ENCODE peak calls at places on chromosomes 6 and 20, in four cellular contexts. One of them, this sample, is unnamed.
A peak's percentile ranks its signal among the peaks of the same experiment; 100 is the strongest.

GRCh38 chr6:166005401-166005845 is 162.2 kb downstream of the TBXT start:
- DNase-seq in K562: no peak
- DNase-seq in HL-60: no peak
- DNase-seq in GM12878: no peak
- DNase-seq in this sample: no peak

GRCh38 chr6:125748534-125749111 is 809 bp upstream of the HEY2 start:
- DNase-seq in K562: no peak
- DNase-seq in HL-60: no peak
- DNase-seq in GM12878: no peak
- DNase-seq in this sample: no peak

GRCh38 chr6:103193413-103193812 is 1666.3 kb downstream of the HACE1 start:
- DNase-seq in K562: no peak
- DNase-seq in HL-60: no peak
- DNase-seq in GM12878: no peak
- DNase-seq in this sample: no peak

GRCh38 chr6:90385914-90386313 is 89.3 kb upstream of the BACH2 start:
- DNase-seq in K562: no peak
- DNase-seq in HL-60: no peak
- DNase-seq in GM12878: no peak
- DNase-seq in this sample: no peak

GRCh38 chr20:10861086-10861485 is 187.3 kb upstream of the JAG1 start:
- DNase-seq in K562: no peak
- DNase-seq in HL-60: peak; percentile 84
- DNase-seq in GM12878: no peak
- DNase-seq in this sample: no peak

GRCh38 chr6:8674088-8674487 is 238.7 kb upstream of the SLC35B3 start:
- DNase-seq in K562: no peak
- DNase-seq in HL-60: no peak
- DNase-seq in GM12878: no peak
- DNase-seq in this sample: no peak

GRCh38 chr6:157269261-157269794 is 54.0 kb downstream of the TMEM242 start:
- DNase-seq in K562: no peak
- DNase-seq in HL-60: no peak
- DNase-seq in GM12878: no peak
- DNase-seq in this sample: no peak

GRCh38 chr20:44849712-44850111 is 35.8 kb upstream of the YWHAB start:
- DNase-seq in K562: no peak
- DNase-seq in HL-60: no peak
- DNase-seq in GM12878: no peak
- DNase-seq in this sample: no peak

GRCh38 chr6:11766589-11767450 is 11.8 kb downstream of the ADTRP start:
- DNase-seq in K562: no peak
- DNase-seq in HL-60: no peak
- DNase-seq in GM12878: no peak
- DNase-seq in this sample: no peak

GRCh38 chr6:1872649-1873131 is 263.0 kb downstream of the FOXC1 start:
- DNase-seq in K562: no peak
- DNase-seq in HL-60: no peak
- DNase-seq in GM12878: no peak
- DNase-seq in this sample: no peak

GRCh38 chr20:47484303-47484702 is 17.4 kb upstream of the NCOA3 start:
- DNase-seq in K562: no peak
- DNase-seq in HL-60: no peak
- DNase-seq in GM12878: no peak
- DNase-seq in this sample: no peak
- TF ChIP-seq POLR2AphosphoS5 in K562: no peak
- TF ChIP-seq POLR2AphosphoS5 in HL-60: no peak
- TF ChIP-seq POLR2AphosphoS5 in GM12878: no peak
- TF ChIP-seq POLR2AphosphoS5 in this sample: no peak

GRCh38 chr6:116577486-116577885 is 6.2 kb downstream of the RWDD1 start:
- DNase-seq in K562: no peak
- DNase-seq in HL-60: no peak
- DNase-seq in GM12878: no peak
- DNase-seq in this sample: no peak
- TF ChIP-seq SPI1 in K562: no peak
- TF ChIP-seq SPI1 in HL-60: no peak
- TF ChIP-seq SPI1 in GM12878: no peak
- TF ChIP-seq SPI1 in this sample: no peak

DNA sequence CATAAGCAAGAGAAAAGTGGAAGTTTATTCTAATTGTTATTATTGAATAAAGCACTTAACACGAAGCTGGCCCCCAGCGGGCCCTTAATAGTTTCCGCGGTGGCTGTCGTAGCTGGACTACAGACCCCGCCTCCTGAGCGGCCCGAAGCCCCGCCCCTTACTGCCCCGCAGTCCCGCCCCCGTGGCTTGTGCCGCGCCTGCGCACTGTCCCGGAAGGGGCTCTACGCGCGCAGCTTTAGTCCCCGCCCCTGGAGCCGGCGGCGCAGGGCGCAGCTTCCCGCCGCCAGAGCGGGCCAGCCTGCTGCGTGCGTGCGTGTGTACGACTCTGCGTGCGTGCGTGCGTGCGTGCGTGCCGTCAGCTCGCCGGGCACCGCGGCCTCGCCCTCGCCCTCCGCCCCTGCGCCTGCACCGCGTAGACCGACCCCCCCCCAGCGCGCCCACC is at the start of gene VAPB:
- DNase-seq in K562: peak; percentile 98
- DNase-seq in HL-60: peak; percentile 88
- DNase-seq in GM12878: peak; percentile 88
- DNase-seq in this sample: peak; percentile 84
- TF ChIP-seq POLR2AphosphoS5 in K562: peak; percentile 45
- TF ChIP-seq POLR2AphosphoS5 in HL-60: peak; percentile 61
- TF ChIP-seq POLR2AphosphoS5 in GM12878: no peak
- TF ChIP-seq POLR2AphosphoS5 in this sample: no peak

GRCh38 chr6:13432526-13433218 is 54.7 kb downstream of the GFOD1 start:
- DNase-seq in K562: no peak
- DNase-seq in HL-60: no peak
- DNase-seq in GM12878: peak; percentile 53
- DNase-seq in this sample: no peak

GRCh38 chr6:13429406-13429753 is 58.0 kb downstream of the GFOD1 start:
- DNase-seq in K562: no peak
- DNase-seq in HL-60: no peak
- DNase-seq in GM12878: no peak
- DNase-seq in this sample: no peak

GRCh38 chr6:13434455-13434775 is 53.0 kb downstream of the GFOD1 start:
- DNase-seq in K562: no peak
- DNase-seq in HL-60: no peak
- DNase-seq in GM12878: no peak
- DNase-seq in this sample: no peak

GRCh38 chr6:13431059-13431656 is 56.2 kb downstream of the GFOD1 start:
- DNase-seq in K562: no peak
- DNase-seq in HL-60: no peak
- DNase-seq in GM12878: peak; percentile 62
- DNase-seq in this sample: no peak

GRCh38 chr6:13431861-13432465 is 55.4 kb downstream of the GFOD1 start:
- DNase-seq in K562: no peak
- DNase-seq in HL-60: no peak
- DNase-seq in GM12878: peak; percentile 42
- DNase-seq in this sample: no peak
- TF ChIP-seq SPI1 in K562: no peak
- TF ChIP-seq SPI1 in HL-60: no peak
- TF ChIP-seq SPI1 in GM12878: no peak
- TF ChIP-seq SPI1 in this sample: peak; percentile 7

DNA sequence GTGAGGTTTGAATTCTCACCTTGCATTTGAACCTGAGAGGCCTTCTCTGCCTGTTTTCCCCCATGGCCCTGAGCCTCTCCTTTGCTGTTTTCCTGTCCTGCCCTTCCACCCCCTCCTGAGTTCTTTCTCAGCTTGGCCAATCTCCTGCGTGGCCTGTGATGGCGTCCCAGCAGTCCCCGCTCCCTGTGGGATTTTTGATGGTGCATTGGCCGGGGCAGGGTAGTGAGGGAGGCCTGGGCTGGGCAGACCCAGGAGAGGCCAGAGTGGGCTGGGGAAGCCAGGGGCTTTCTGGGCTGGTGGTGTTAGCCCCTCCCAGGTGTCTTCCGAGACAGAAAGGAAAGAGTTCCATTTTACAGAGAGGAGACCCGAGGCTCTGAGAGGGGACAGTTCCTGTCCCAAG is 6.3 kb downstream of the CEBPB start:
- DNase-seq in K562: no peak
- DNase-seq in HL-60: no peak
- DNase-seq in GM12878: no peak
- DNase-seq in this sample: no peak
- TF ChIP-seq POLR2AphosphoS5 in K562: no peak
- TF ChIP-seq POLR2AphosphoS5 in HL-60: no peak
- TF ChIP-seq POLR2AphosphoS5 in GM12878: no peak
- TF ChIP-seq POLR2AphosphoS5 in this sample: no peak

This sample was measured in GM12891.